ENCODE peak calls at places on chromosomes 16 and 17, in eight cellular contexts. H, A, L, P, E, W, G and Y are unnamed samples.

GRCh38 chr17:57553991-57554825 is 190.9 kb downstream of the CCDC182 start:
- DNase-seq in H (no peak), A (no peak), L (no peak), P (no peak), E (peak), W (peak), G (peak), Y (no peak)

GRCh38 chr17:59496178-59496577 is 69.2 kb upstream of the DHX40 start:
- DNase-seq in H (no peak), A (no peak), L (no peak), P (no peak), E (no peak), W (no peak), G (no peak), Y (no peak)

GRCh38 chr16:17375388-17376304 is 95.1 kb downstream of the XYLT1 start:
- DNase-seq in H (no peak), A (no peak), L (no peak), P (no peak), E (no peak), W (no peak), G (no peak), Y (no peak)

GRCh38 chr17:2207815-2208515 is 95.6 kb downstream of the SMG6 start:
- DNase-seq in H (no peak), A (no peak), L (no peak), P (no peak), E (no peak), W (no peak), G (no peak), Y (no peak)

GRCh38 chr17:58968662-58969061 is 138.0 kb downstream of the TRIM37 start:
- DNase-seq in H (no peak), A (no peak), L (no peak), P (no peak), E (no peak), W (no peak), G (no peak), Y (no peak)

GRCh38 chr17:48642059-48642842 is 16.1 kb upstream of the HOXB9 start:
- DNase-seq in H (no peak), A (no peak), L (no peak), P (no peak), E (peak), W (no peak), G (no peak), Y (no peak)

GRCh38 chr16:29745126-29745852 is 501 bp downstream of the C16orf54 start:
- DNase-seq in H (peak), A (no peak), L (no peak), P (no peak), E (no peak), W (no peak), G (no peak), Y (no peak)

GRCh38 chr17:76880268-76880667 is 12.1 kb downstream of the MGAT5B start:
- DNase-seq in H (no peak), A (no peak), L (no peak), P (no peak), E (no peak), W (no peak), G (no peak), Y (no peak)

GRCh38 chr16:48384982-48385271 is 286 bp downstream of the SIAH1 start:
- DNase-seq in H (no peak), A (peak), L (no peak), P (no peak), E (peak), W (no peak), G (peak), Y (no peak)

GRCh38 chr17:28700830-28701492 is 10.7 kb downstream of the PROCA1 start:
- DNase-seq in H (no peak), A (no peak), L (no peak), P (no peak), E (no peak), W (no peak), G (no peak), Y (no peak)